ENCODE peak calls at places on chromosomes 6 and 20, in four cellular contexts. M is NCI-H2081, F is cardiac fibroblast, P is kidney. Q is an unnamed sample.

GRCh38 chr6:11983306-11983705 is 28.8 kb upstream of the HIVEP1 start:
- DNase-seq in M (no peak), F (no peak), P (no peak), Q (no peak)

GRCh38 chr20:64106981-64107735 is at the start of gene NPBWR2:
- DNase-seq in M (no peak), F (no peak), P (peak), Q (no peak)

GRCh38 chr20:25196701-25197120 is 1.2 kb downstream of the ENTPD6 start:
- DNase-seq in M (no peak), F (no peak), P (no peak), Q (no peak)

GRCh38 chr6:127300411-127300810 is 33.7 kb downstream of the RNF146 start:
- DNase-seq in M (no peak), F (peak), P (no peak), Q (no peak)

GRCh38 chr6:132107896-132108295 is 156.7 kb upstream of the CCN2 start:
- DNase-seq in M (no peak), F (no peak), P (no peak), Q (no peak)

GRCh38 chr20:63595416-63596127 is 21.5 kb upstream of the HELZ2 start:
- DNase-seq in M (no peak), F (no peak), P (peak), Q (no peak)

GRCh38 chr6:80454197-80454596 is 347.7 kb downstream of the BCKDHB start:
- DNase-seq in M (no peak), F (peak), P (no peak), Q (no peak)

GRCh38 chr6:135323202-135323668 is 142.1 kb downstream of the MYB start:
- DNase-seq in M (no peak), F (peak), P (no peak), Q (no peak)

GRCh38 chr6:141164042-141164748 is 968.5 kb upstream of the GJE1 start:
- DNase-seq in M (no peak), F (peak), P (no peak), Q (no peak)

GRCh38 chr20:63362426-63363009 is 1.4 kb upstream of the CHRNA4 start:
- DNase-seq in M (no peak), F (no peak), P (peak), Q (no peak)

GRCh38 chr6:154249499-154250298 is 106.9 kb downstream of the IPCEF1 start:
- DNase-seq in M (no peak), F (no peak), P (no peak), Q (no peak)

GRCh38 chr20:63290677-63291472 is 2.1 kb upstream of the COL20A1 start:
- DNase-seq in M (peak), F (peak), P (no peak), Q (no peak)

GRCh38 chr6:170082531-170083187 is 208.2 kb downstream of the DLL1 start:
- DNase-seq in M (no peak), F (no peak), P (no peak), Q (no peak)

GRCh38 chr6:135141728-135142127 is 39.4 kb upstream of the MYB start:
- DNase-seq in M (no peak), F (no peak), P (no peak), Q (no peak)

GRCh38 chr6:50661636-50662035 is 51.7 kb upstream of the TFAP2D start:
- DNase-seq in M (no peak), F (peak), P (no peak), Q (no peak)

GRCh38 chr20:17969276-17969883 is 562 bp downstream of the MGME1 start:
- DNase-seq in M (no peak), F (peak), P (no peak), Q (peak)

Q was measured in Ammon's horn.